ENCODE peak calls at places on chromosomes 1 and 21, in eight cellular contexts. D, X, P, J, C, A, Y and R are unnamed samples.

GRCh38 chr1:24914226-24915069 is 15.6 kb downstream of the RUNX3 start:
- DNase-seq in D (no peak), X (no peak), P (no peak), J (peak; percentile 76), C (no peak), A (peak; percentile 69), Y (no peak), R (no peak)

GRCh38 chr1:37146071-37146470 is 111.8 kb upstream of the GRIK3 start:
- DNase-seq in D (no peak), X (no peak), P (no peak), J (no peak), C (no peak), A (no peak), Y (no peak), R (no peak)

GRCh38 chr1:25654109-25654660 is 37.6 kb downstream of the MAN1C1 start:
- DNase-seq in D (no peak), X (no peak), P (no peak), J (no peak), C (no peak), A (no peak), Y (no peak), R (peak; percentile 2)

GRCh38 chr1:50103615-50104081 is 5.1 kb upstream of the ELAVL4 start:
- DNase-seq in D (no peak), X (no peak), P (no peak), J (no peak), C (no peak), A (no peak), Y (no peak), R (no peak)

GRCh38 chr1:44112486-44112885 is 6.1 kb upstream of the KLF17 start:
- DNase-seq in D (no peak), X (no peak), P (no peak), J (no peak), C (no peak), A (no peak), Y (no peak), R (no peak)

GRCh38 chr21:27104749-27105439 is 138.0 kb upstream of the ADAMTS5 start:
- DNase-seq in D (no peak), X (no peak), P (no peak), J (peak; percentile 70), C (no peak), A (no peak), Y (no peak), R (no peak)

GRCh38 chr1:226637147-226637935 is 88.8 kb downstream of the STUM start:
- DNase-seq in D (no peak), X (no peak), P (no peak), J (no peak), C (no peak), A (peak; percentile 26), Y (peak; percentile 3), R (peak; percentile 9)

GRCh38 chr1:156282143-156282478 is 514 bp downstream of the SMG5 start:
- DNase-seq in D (no peak), X (no peak), P (no peak), J (peak; percentile 63), C (no peak), A (no peak), Y (no peak), R (no peak)

GRCh38 chr21:32452641-32453040 is 40.1 kb downstream of the EVA1C start:
- DNase-seq in D (no peak), X (no peak), P (no peak), J (no peak), C (no peak), A (no peak), Y (no peak), R (no peak)

GRCh38 chr1:230965535-230965934 is 13.1 kb downstream of the TTC13 start:
- DNase-seq in D (no peak), X (no peak), P (no peak), J (no peak), C (no peak), A (no peak), Y (no peak), R (no peak)

GRCh38 chr1:180791806-180792205 is 120.9 kb upstream of the KIAA1614 start:
- DNase-seq in D (no peak), X (no peak), P (no peak), J (peak; percentile 74), C (no peak), A (no peak), Y (no peak), R (no peak)

GRCh38 chr21:16908087-16908486 is 604.8 kb upstream of the CXADR start:
- DNase-seq in D (no peak), X (no peak), P (no peak), J (peak; percentile 70), C (no peak), A (no peak), Y (no peak), R (no peak)

GRCh38 chr1:1283821-1284220 is 3.6 kb downstream of the SCNN1D start:
- DNase-seq in D (no peak), X (no peak), P (no peak), J (peak; percentile 71), C (no peak), A (no peak), Y (no peak), R (no peak)

GRCh38 chr1:163163861-163164582 is 38.7 kb downstream of the RGS5 start:
- DNase-seq in D (no peak), X (no peak), P (no peak), J (peak; percentile 89), C (no peak), A (no peak), Y (no peak), R (no peak)

GRCh38 chr1:118118469-118118868 is 66.6 kb downstream of the SPAG17 start:
- DNase-seq in D (no peak), X (no peak), P (no peak), J (no peak), C (no peak), A (peak; percentile 30), Y (no peak), R (no peak)

GRCh38 chr1:228358764-228359612 is 47.6 kb downstream of the TRIM11 start:
- DNase-seq in D (no peak), X (no peak), P (no peak), J (no peak), C (no peak), A (no peak), Y (no peak), R (no peak)

GRCh38 chr1:112575154-112575804 is 43.7 kb downstream of the ST7L start:
- DNase-seq in D (no peak), X (no peak), P (no peak), J (peak; percentile 38), C (no peak), A (no peak), Y (no peak), R (no peak)

GRCh38 chr1:94514095-94514727 is 27.3 kb downstream of the F3 start:
- DNase-seq in D (no peak), X (no peak), P (no peak), J (peak; percentile 51), C (peak; percentile 36), A (no peak), Y (peak; percentile 6), R (peak; percentile 11)

GRCh38 chr1:36166938-36167910 is 11.3 kb downstream of the MAP7D1 start:
- DNase-seq in D (no peak), X (no peak), P (no peak), J (peak; percentile 76), C (no peak), A (no peak), Y (no peak), R (no peak)

GRCh38 chr1:78651247-78651646 is 1.6 kb downstream of the IFI44 start:
- DNase-seq in D (no peak), X (peak; percentile 23), P (no peak), J (no peak), C (no peak), A (no peak), Y (peak; percentile 35), R (peak; percentile 25)

GRCh38 chr1:228366062-228366850 is 40.4 kb downstream of the TRIM11 start:
- DNase-seq in D (no peak), X (no peak), P (no peak), J (no peak), C (no peak), A (no peak), Y (no peak), R (no peak)

GRCh38 chr1:220300442-220301121 is 28.3 kb upstream of the RAB3GAP2 start:
- DNase-seq in D (no peak), X (no peak), P (no peak), J (peak; percentile 93), C (peak; percentile 27), A (peak; percentile 23), Y (no peak), R (no peak)

GRCh38 chr1:31439276-31439675 is 26.3 kb downstream of the SERINC2 start:
- DNase-seq in D (no peak), X (no peak), P (no peak), J (no peak), C (no peak), A (no peak), Y (no peak), R (no peak)

GRCh38 chr21:16137106-16137505 is 407.3 kb downstream of the USP25 start:
- DNase-seq in D (no peak), X (no peak), P (no peak), J (no peak), C (no peak), A (no peak), Y (no peak), R (no peak)

GRCh38 chr1:244615301-244615700 is 37.6 kb upstream of the DESI2 start:
- DNase-seq in D (no peak), X (no peak), P (no peak), J (no peak), C (no peak), A (no peak), Y (no peak), R (no peak)